ENCODE peak calls at places on chromosomes 1 and 21, in eight cellular contexts. L, A, D, R, Z, P, V and B are unnamed samples.

GRCh38 chr1:39116868-39117728 is 87.4 kb upstream of the MACF1 start:
- DNase-seq in Z (no peak), R (no peak), V (no peak), D (no peak), P (no peak), L (no peak), A (no peak), B (peak; percentile 39)

GRCh38 chr1:3183439-3183838 is 114.4 kb downstream of the PRDM16 start:
- DNase-seq in Z (no peak), P (no peak), L (no peak), V (no peak), R (no peak), A (no peak), D (no peak), B (no peak)

GRCh38 chr1:107750364-107750959 is 214.5 kb downstream of the VAV3 start:
- DNase-seq in A (peak; percentile 11), D (peak; percentile 71), P (peak; percentile 75), Z (peak; percentile 71), V (no peak), L (no peak), R (no peak), B (peak; percentile 52)

GRCh38 chr1:178119623-178120022 is 25.7 kb downstream of the RASAL2 start:
- DNase-seq in L (no peak), A (no peak), P (no peak), Z (no peak), R (no peak), V (no peak), D (no peak), B (no peak)

GRCh38 chr1:42046772-42047552 is 106.2 kb upstream of the GUCA2B start:
- DNase-seq in V (no peak), D (no peak), A (no peak), P (peak; percentile 19), R (no peak), Z (no peak), L (peak; percentile 24), B (no peak)

GRCh38 chr1:47507921-47508894 is 70.4 kb downstream of the FOXD2 start:
- DNase-seq in D (peak; percentile 61), L (peak; percentile 22), Z (peak; percentile 57), A (no peak), R (no peak), P (no peak), V (no peak), B (no peak)

GRCh38 chr1:107529511-107530149 is 388.8 kb downstream of the NTNG1 start:
- DNase-seq in D (no peak), L (no peak), A (peak; percentile 9), P (peak; percentile 34), Z (peak; percentile 64), R (peak; percentile 37), V (no peak), B (peak; percentile 27)

GRCh38 chr1:96346708-96347107 is 374.9 kb upstream of the PTBP2 start:
- DNase-seq in D (no peak), L (no peak), A (no peak), P (no peak), V (no peak), R (no peak), Z (no peak), B (no peak)

GRCh38 chr1:228350831-228351781 is 55.5 kb downstream of the TRIM11 start:
- DNase-seq in V (no peak), D (no peak), L (no peak), P (no peak), R (no peak), Z (no peak), A (no peak), B (no peak)

GRCh38 chr1:229940689-229941088 is 126.3 kb upstream of the GALNT2 start:
- DNase-seq in L (no peak), Z (no peak), R (no peak), A (no peak), D (no peak), P (no peak), V (no peak), B (no peak)

GRCh38 chr1:110393691-110394564 is 3.1 kb upstream of the SLC16A4 start:
- DNase-seq in V (no peak), Z (no peak), D (no peak), R (no peak), A (no peak), L (no peak), P (no peak), B (no peak)

GRCh38 chr1:236261033-236261432 is 20.7 kb downstream of the ERO1B start:
- DNase-seq in R (no peak), L (no peak), D (no peak), A (no peak), Z (no peak), P (no peak), V (no peak), B (no peak)

GRCh38 chr21:42373181-42373907 is 7.0 kb upstream of the TFF1 start:
- DNase-seq in Z (peak; percentile 68), P (no peak), L (no peak), R (no peak), A (no peak), V (no peak), D (no peak), B (no peak)

GRCh38 chr21:29091032-29091431 is 17.6 kb upstream of the CCT8 start:
- DNase-seq in A (peak; percentile 20), P (no peak), D (no peak), L (no peak), V (no peak), R (no peak), Z (no peak), B (no peak)

GRCh38 chr1:20785907-20786309 is 1.2 kb downstream of the HP1BP3 start:
- DNase-seq in A (no peak), L (peak; percentile 19), R (peak; percentile 8), D (no peak), V (peak; percentile 15), Z (no peak), P (no peak), B (no peak)

GRCh38 chr1:181128592-181129497 is 40.3 kb downstream of the IER5 start:
- DNase-seq in V (no peak), D (no peak), A (no peak), P (peak; percentile 64), R (no peak), L (no peak), Z (no peak), B (no peak)

GRCh38 chr1:80656011-80656627 is 1144.6 kb upstream of the ADGRL2 start:
- DNase-seq in Z (no peak), R (no peak), L (no peak), A (no peak), P (no peak), D (no peak), V (no peak), B (no peak)

GRCh38 chr1:156118175-156118868 is 3.8 kb downstream of the LMNA start:
- DNase-seq in A (no peak), P (no peak), D (no peak), L (peak; percentile 74), V (no peak), R (no peak), Z (no peak), B (peak; percentile 37)

GRCh38 chr1:226677121-226678020 is 61.7 kb downstream of the ITPKB start:
- DNase-seq in R (no peak), Z (peak; percentile 90), L (peak; percentile 77), P (no peak), A (peak; percentile 70), D (no peak), V (peak; percentile 48), B (no peak)